ENCODE peak calls at places on chromosomes 7 and 10, in seven cellular contexts. Y is fibroblast of lung, H is kidney epithelial cell, Z is heart left ventricle, N is mesendoderm, G is RWPE2, R is Peyer's patch. M is an unnamed sample. For H3K36me3, the result is how much of the 10 kb centered on the place peaks cover.

GRCh38 chr10:68211635-68212034 is 20.3 kb downstream of the ATOH7 start:
- DNase-seq in Z (no peak), N (no peak), R (no peak), H (no peak), Y (no peak), G (no peak), M (no peak)

GRCh38 chr10:78255796-78256638 is 222.4 kb downstream of the RPS24 start:
- DNase-seq in N (peak), H (peak), G (peak), R (no peak), Y (peak), Z (peak), M (no peak)

GRCh38 chr7:123958186-123958703 is 33.2 kb downstream of the SPAM1 start:
- DNase-seq in Y (peak), N (no peak), Z (no peak), R (no peak), G (no peak), H (no peak), M (no peak)

GRCh38 chr10:107647462-107647861 is 483.0 kb upstream of the SORCS1 start:
- DNase-seq in N (no peak), G (no peak), R (no peak), Y (no peak), Z (no peak), H (no peak), M (no peak)

GRCh38 chr10:48285710-48286109 is 11.2 kb upstream of the FRMPD2 start:
- DNase-seq in H (no peak), Y (no peak), Z (no peak), G (no peak), R (no peak), N (no peak), M (peak)

GRCh38 chr7:102234801-102235550 is 51.7 kb upstream of the SH2B2 start:
- DNase-seq in H (no peak), Z (no peak), R (no peak), Y (no peak), G (no peak), N (no peak), M (no peak)

GRCh38 chr10:112898540-112899395 is 51.3 kb upstream of the TCF7L2 start:
- DNase-seq in H (peak), G (no peak), R (no peak), Y (peak), Z (no peak), N (peak), M (no peak)

GRCh38 chr7:3162286-3162685 is 118.6 kb upstream of the CARD11 start:
- DNase-seq in N (peak), H (no peak), G (no peak), Y (peak), Z (no peak), R (no peak), M (peak)

GRCh38 chr7:78379148-78379547 is 580.6 kb downstream of the PHTF2 start:
- DNase-seq in H (no peak), Y (peak), Z (no peak), G (no peak), N (no peak), R (no peak), M (no peak)

GRCh38 chr10:70087641-70088040 is 35.0 kb downstream of the MACROH2A2 start:
- DNase-seq in R (no peak), H (no peak), Y (peak), N (no peak), Z (no peak), G (no peak), M (no peak)

GRCh38 chr7:81138850-81139249 is 220.0 kb upstream of the SEMA3C start:
- DNase-seq in R (no peak), N (no peak), H (no peak), Z (no peak), G (no peak), Y (no peak), M (no peak)

GRCh38 chr7:856444-857095 is 19.8 kb upstream of the GET4 start:
- DNase-seq in N (no peak), G (no peak), Y (no peak), R (no peak), Z (no peak), H (no peak), M (no peak)
- H3K36me3 ChIP-seq in N (under half), G (half or more), Y (half or more), R (under half), Z (half or more), H (under half), M (half or more)

DNA sequence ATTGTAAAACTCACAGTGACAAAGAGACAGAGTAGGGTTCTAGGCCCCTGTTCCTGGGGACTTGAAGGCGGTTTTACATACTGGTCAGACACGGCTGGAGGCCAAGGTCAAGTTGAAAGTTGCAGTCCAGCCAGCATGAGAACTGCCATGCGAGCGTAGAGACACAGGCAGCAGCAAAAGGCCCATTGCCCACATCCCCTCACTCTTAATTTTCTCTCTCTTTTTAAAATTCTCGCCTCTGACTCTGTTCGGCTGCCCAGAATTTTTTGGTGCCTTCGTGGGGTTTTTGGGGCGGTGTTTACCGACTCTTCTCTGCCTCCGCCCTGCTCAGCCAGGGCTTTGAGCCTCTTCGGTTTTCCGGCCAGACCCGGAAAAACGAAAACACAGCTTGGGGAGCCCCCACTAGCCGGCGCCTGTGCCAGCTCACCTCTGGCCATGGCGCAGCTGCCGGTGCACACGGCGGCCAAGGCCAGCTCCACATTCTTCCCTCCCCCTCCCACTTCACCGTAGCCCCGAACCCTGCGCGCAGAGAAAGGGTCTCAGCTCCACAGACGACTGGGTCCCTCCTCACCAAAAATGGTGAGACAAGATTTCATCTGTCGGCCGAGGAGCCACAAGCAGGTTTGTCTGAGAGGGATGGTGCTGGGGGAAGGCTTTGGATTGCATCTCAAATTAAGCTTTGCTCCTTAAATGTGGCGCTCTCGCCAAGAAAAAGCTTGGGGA is 2.3 kb upstream of the HOXA13 start:
- DNase-seq in R (no peak), Z (no peak), Y (no peak), G (no peak), N (no peak), H (no peak), M (no peak)
- H3K4me3 ChIP-seq in R (no peak), Z (no peak), Y (no peak), G (peak), N (no peak), H (no peak), M (no peak)

DNA sequence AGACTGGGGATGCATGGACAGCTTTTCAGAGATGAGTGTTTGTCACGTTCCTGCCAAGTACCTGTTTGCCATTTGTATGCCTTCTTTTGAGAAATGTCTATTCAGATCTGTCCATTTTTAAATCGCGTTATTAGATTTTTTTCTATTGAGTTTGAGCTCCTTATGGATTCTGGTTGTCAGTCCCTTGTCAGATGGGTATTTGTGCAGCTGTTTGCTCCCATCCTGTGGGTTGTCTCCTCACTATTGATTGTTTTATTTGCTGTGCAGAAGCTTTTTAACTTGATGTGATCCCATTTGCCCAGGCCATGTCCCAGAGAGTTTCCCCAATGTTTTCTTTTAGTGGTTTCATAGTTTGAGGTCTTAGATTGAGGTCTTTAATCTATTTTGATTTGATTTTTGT is 5.5 kb upstream of the PRKAR1B start:
- DNase-seq in G (no peak), Z (no peak), R (no peak), Y (no peak), H (no peak), N (no peak), M (no peak)
- H3K36me3 ChIP-seq in G (half or more), Z (under half), R (under half), Y (under half), H (under half), N (under half), M (under half)

GRCh38 chr7:6528401-6529130 is 22.7 kb downstream of the GRID2IP start:
- DNase-seq in N (no peak), R (no peak), H (no peak), Y (no peak), G (no peak), Z (no peak), M (no peak)

GRCh38 chr7:6531492-6532279 is 19.6 kb downstream of the GRID2IP start:
- DNase-seq in Y (no peak), N (no peak), G (no peak), R (no peak), H (no peak), Z (no peak), M (no peak)

GRCh38 chr7:6529643-6530042 is 21.6 kb downstream of the GRID2IP start:
- DNase-seq in N (no peak), G (no peak), Y (no peak), H (no peak), Z (no peak), R (no peak), M (no peak)

GRCh38 chr7:6532516-6532915 is 18.7 kb downstream of the GRID2IP start:
- DNase-seq in N (no peak), Y (no peak), Z (no peak), G (no peak), H (no peak), R (no peak), M (no peak)

DNA sequence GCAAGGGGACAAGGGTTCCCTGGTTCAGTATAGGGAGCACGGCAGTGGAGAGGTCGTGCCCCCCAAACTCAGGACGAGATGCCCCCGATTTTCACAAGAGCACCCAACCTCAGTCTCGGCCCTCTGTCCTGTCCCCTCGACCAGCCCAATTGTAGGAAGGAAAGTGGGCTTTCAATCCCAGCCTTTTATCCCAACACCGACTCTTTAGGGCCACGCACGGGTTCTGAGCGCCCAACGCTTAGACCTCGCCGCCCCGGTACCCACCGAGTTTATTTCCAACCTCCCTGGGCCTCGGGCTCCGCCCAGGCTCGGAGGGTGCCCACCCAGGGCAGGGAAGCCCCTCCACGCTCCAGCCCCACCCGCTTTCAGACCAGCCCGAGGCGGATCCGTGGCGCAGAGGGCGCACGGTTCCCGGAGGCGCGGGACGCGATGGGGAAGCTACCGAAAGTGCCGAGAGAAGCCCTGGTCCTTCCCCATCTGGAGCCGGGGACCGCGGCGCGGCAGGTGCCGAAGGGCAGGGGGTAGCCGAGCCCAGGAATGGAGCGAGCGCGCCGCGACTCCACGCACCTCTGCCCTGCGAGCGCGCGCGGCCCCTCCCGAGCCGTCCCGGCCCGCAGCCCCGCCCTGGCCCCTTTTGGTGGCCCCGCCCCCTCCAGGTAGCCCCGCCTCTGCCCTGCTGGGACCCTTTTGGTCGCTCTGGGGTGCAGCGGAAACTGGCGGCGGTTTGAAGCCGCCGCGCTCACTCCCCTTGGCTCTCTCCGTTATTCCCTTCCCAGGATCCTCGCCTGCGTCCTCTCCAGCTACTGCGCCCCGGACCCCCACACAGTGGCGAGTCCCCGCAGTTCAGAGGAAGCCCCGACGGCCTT is 20.4 kb downstream of the GRID2IP start:
- DNase-seq in G (no peak), H (no peak), Y (no peak), R (peak), N (peak), Z (no peak), M (peak)
- H3K4me3 ChIP-seq in G (peak), H (peak), Y (no peak), R (peak), N (peak), Z (peak), M (peak)

DNA sequence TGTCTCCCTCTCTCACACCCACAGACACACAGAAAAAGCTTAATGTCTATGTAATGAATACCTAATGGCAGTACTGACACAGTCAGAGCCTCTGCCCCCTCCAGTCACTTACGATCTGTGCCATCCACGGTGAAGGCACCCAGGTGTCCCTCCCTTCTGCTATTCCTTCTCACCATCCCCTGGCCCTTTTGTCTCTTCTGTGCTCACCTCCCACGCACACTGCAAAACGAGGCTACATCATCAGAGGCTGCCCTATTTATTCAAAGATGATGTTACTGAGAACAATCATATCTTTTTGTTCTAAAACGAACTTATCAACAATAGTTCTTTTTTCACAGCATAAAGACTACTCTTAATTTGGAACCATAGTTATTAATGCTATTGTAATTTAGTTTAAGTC is 246.9 kb upstream of the MKLN1 start:
- DNase-seq in Z (no peak), Y (no peak), H (no peak), N (no peak), G (no peak), R (no peak), M (no peak)
- H3K36me3 ChIP-seq in Z (under half), Y (under half), H (under half), N (under half), G (under half), R (under half), M (under half)

DNA sequence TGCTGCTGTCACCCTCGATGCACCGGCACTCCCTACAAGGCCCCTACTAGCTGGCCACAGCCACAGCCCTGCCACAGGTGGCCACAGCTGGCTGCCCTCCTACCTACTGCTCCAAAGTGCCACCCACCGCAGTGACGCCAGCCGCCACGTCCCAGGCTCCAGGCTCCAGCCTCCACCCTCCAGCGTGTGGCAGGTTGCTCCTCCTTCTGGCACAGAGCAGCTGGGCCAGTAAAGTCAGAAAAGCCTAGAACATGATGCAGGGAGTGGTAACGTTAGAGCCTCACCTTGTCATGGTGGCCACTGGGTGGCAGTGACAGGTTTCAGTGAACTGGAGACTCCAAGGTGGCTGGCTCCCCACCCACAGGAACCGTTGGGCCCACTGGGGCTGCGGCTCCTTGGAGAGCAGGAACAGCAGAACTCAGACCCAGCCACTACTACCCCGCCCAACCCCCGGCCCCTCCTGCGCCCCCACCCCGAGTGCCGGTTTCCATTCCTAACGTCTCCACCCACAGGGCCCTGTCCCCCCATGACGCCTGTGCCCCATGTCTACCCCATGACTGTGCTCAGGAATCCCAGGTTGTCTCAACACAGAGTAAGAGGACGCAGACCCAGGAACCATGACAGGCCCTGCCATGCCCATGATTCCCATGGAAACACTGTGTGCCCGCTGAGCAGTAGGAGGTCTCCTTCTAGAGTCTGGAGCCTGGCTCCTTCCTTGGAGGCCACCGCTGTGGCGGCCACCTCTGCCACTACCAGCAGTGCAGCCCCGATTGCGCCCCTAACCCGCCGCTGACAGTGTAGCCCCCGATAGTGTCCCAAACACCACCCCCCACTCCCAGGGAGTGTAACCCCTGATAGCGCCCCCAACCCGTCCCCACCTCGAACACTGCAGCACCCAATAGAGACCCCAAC is 52.3 kb upstream of the ZNF33B start:
- DNase-seq in Z (no peak), R (no peak), H (no peak), G (peak), Y (no peak), N (peak), M (peak)
- H3K4me3 ChIP-seq in Z (no peak), R (no peak), H (no peak), G (no peak), Y (no peak), N (no peak), M (no peak)